ENCODE peak calls at places on chromosomes 7 and 10, in eight cellular contexts. G, R, E, H, X, Q, B and T are unnamed samples.

GRCh38 chr7:154841731-154842331 is 161.1 kb downstream of the PAXIP1 start:
- DNase-seq in G (no peak), R (no peak), E (no peak), H (no peak), X (no peak), Q (no peak), B (peak), T (no peak)

GRCh38 chr10:50421026-50421719 is 169.9 kb upstream of the ASAH2 start:
- DNase-seq in G (no peak), R (peak), E (peak), H (no peak), X (no peak), Q (peak), B (peak), T (peak)

GRCh38 chr7:99365318-99366141 is 9.0 kb upstream of the ARPC1B start:
- DNase-seq in G (no peak), R (peak), E (peak), H (no peak), X (no peak), Q (no peak), B (peak), T (no peak)

GRCh38 chr7:104341545-104341944 is 13.1 kb downstream of the LHFPL3 start:
- DNase-seq in G (no peak), R (peak), E (no peak), H (no peak), X (no peak), Q (no peak), B (peak), T (no peak)

GRCh38 chr10:79376078-79376628 is 28.9 kb downstream of the PPIF start:
- DNase-seq in G (peak), R (peak), E (no peak), H (no peak), X (no peak), Q (no peak), B (no peak), T (no peak)

GRCh38 chr7:135291809-135292253 is 58.2 kb downstream of the STRA8 start:
- DNase-seq in G (no peak), R (no peak), E (no peak), H (peak), X (peak), Q (peak), B (no peak), T (no peak)

GRCh38 chr10:52703451-52703850 is 69.1 kb downstream of the MBL2 start:
- DNase-seq in G (no peak), R (no peak), E (no peak), H (no peak), X (no peak), Q (no peak), B (no peak), T (no peak)

GRCh38 chr10:99372546-99373271 is 43.6 kb downstream of the CNNM1 start:
- DNase-seq in G (no peak), R (no peak), E (no peak), H (peak), X (peak), Q (peak), B (no peak), T (no peak)

GRCh38 chr7:158933468-158934139 is 77.2 kb downstream of the DYNC2I1 start:
- DNase-seq in G (no peak), R (no peak), E (no peak), H (no peak), X (no peak), Q (no peak), B (no peak), T (no peak)

GRCh38 chr7:117281562-117281961 is 41.3 kb downstream of the WNT2 start:
- DNase-seq in G (no peak), R (no peak), E (no peak), H (peak), X (peak), Q (no peak), B (no peak), T (no peak)

GRCh38 chr7:17645500-17645899 is 294.8 kb downstream of the SNX13 start:
- DNase-seq in G (no peak), R (no peak), E (no peak), H (no peak), X (no peak), Q (no peak), B (no peak), T (no peak)

GRCh38 chr7:116772423-116772852 is 89.9 kb upstream of the CAPZA2 start:
- DNase-seq in G (no peak), R (no peak), E (no peak), H (peak), X (peak), Q (peak), B (no peak), T (no peak)

GRCh38 chr10:100743626-100744135 is 1.7 kb upstream of the PAX2 start:
- DNase-seq in G (peak), R (peak), E (peak), H (peak), X (peak), Q (peak), B (peak), T (peak)

GRCh38 chr7:2245883-2246679 is 4.1 kb downstream of the NUDT1 start:
- DNase-seq in G (no peak), R (no peak), E (no peak), H (no peak), X (no peak), Q (peak), B (no peak), T (no peak)

GRCh38 chr7:131131746-131132431 is 195.8 kb upstream of the MKLN1 start:
- DNase-seq in G (no peak), R (no peak), E (no peak), H (no peak), X (no peak), Q (no peak), B (no peak), T (no peak)

GRCh38 chr10:75660833-75661232 is 229.4 kb downstream of the LRMDA start:
- DNase-seq in G (no peak), R (no peak), E (no peak), H (no peak), X (peak), Q (no peak), B (no peak), T (no peak)

GRCh38 chr10:34522542-34522941 is 292.6 kb downstream of the PARD3 start:
- DNase-seq in G (no peak), R (peak), E (no peak), H (peak), X (no peak), Q (peak), B (peak), T (no peak)

GRCh38 chr7:80225361-80225760 is 90.7 kb downstream of the GNAI1 start:
- DNase-seq in G (no peak), R (no peak), E (no peak), H (peak), X (peak), Q (no peak), B (no peak), T (no peak)

GRCh38 chr10:10792681-10793080 is 225.0 kb upstream of the CELF2 start:
- DNase-seq in G (no peak), R (no peak), E (no peak), H (peak), X (peak), Q (peak), B (peak), T (no peak)

GRCh38 chr10:77350711-77351119 is 286.9 kb downstream of the KCNMA1 start:
- DNase-seq in G (peak), R (peak), E (no peak), H (peak), X (peak), Q (peak), B (no peak), T (peak)

GRCh38 chr7:131190581-131190980 is 137.1 kb upstream of the MKLN1 start:
- DNase-seq in G (no peak), R (no peak), E (no peak), H (no peak), X (no peak), Q (no peak), B (no peak), T (no peak)

GRCh38 chr7:133056370-133057238 is 25.3 kb downstream of the CHCHD3 start:
- DNase-seq in G (no peak), R (no peak), E (no peak), H (no peak), X (no peak), Q (no peak), B (no peak), T (no peak)

GRCh38 chr10:16894834-16895233 is 77.6 kb upstream of the RSU1 start:
- DNase-seq in G (no peak), R (no peak), E (no peak), H (peak), X (no peak), Q (no peak), B (no peak), T (no peak)

GRCh38 chr7:155136619-155137243 is 66.6 kb downstream of the HTR5A start:
- DNase-seq in G (no peak), R (no peak), E (no peak), H (no peak), X (no peak), Q (no peak), B (no peak), T (no peak)

GRCh38 chr7:87816389-87816788 is 59.8 kb downstream of the SLC25A40 start:
- DNase-seq in G (no peak), R (no peak), E (no peak), H (no peak), X (no peak), Q (no peak), B (no peak), T (no peak)

GRCh38 chr7:46940178-46940577 is 641.7 kb downstream of the TNS3 start:
- DNase-seq in G (no peak), R (no peak), E (no peak), H (no peak), X (no peak), Q (no peak), B (no peak), T (no peak)

GRCh38 chr7:101129603-101130117 is 2.8 kb downstream of the SERPINE1 start:
- DNase-seq in G (no peak), R (no peak), E (no peak), H (no peak), X (no peak), Q (no peak), B (no peak), T (no peak)

GRCh38 chr7:101125989-101126650 is 784 bp upstream of the SERPINE1 start:
- DNase-seq in G (peak), R (no peak), E (no peak), H (peak), X (peak), Q (peak), B (no peak), T (no peak)

GRCh38 chr7:101126651-101127459 is at the start of gene SERPINE1:
- DNase-seq in G (peak), R (no peak), E (peak), H (peak), X (peak), Q (peak), B (peak), T (peak)

GRCh38 chr7:101127460-101128039 is 646 bp downstream of the SERPINE1 start:
- DNase-seq in G (no peak), R (no peak), E (no peak), H (peak), X (no peak), Q (no peak), B (no peak), T (no peak)

DNA sequence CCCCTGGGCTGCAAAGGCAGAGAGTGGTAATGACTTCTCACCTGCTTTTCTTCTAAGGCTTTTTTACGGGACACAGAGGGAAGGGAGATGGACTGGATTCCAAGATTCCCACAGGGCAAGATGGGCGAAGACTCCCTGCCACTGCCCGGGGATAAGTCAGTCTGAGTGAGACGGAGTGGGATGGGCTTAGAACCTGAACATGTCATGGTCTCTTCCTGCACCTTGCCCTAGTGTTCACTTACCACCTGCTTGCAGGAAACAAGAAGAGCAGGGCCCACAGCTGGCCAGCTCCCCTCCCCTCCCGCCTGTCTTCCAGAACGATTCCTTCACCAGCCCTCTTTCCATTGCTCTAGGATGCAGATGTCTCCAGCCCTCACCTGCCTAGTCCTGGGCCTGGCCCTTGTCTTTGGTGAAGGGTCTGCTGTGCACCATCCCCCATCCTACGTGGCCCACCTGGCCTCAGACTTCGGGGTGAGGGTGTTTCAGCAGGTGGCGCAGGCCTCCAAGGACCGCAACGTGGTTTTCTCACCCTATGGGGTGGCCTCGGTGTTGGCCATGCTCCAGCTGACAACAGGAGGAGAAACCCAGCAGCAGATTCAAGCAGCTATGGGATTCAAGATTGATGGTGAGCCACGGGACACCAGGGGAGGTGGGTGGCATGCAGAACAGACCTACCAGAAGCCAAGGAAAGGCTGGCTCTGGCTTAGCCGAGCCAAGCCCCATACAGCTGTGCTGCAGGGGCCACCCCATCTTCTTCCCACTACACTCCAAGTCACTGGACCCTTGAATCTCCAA is 1.3 kb downstream of the SERPINE1 start:
- DNase-seq in G (no peak), R (no peak), E (no peak), H (peak), X (no peak), Q (peak), B (no peak), T (no peak)
- H3K4me3 ChIP-seq in G (peak), R (no peak), E (no peak), H (peak), X (peak), Q (peak), B (no peak), T (no peak)

GRCh38 chr7:33673029-33673700 is 232.2 kb upstream of the BMPER start:
- DNase-seq in G (no peak), R (no peak), E (no peak), H (no peak), X (no peak), Q (no peak), B (peak), T (no peak)
- TF ChIP-seq CTCF in G (no peak), R (no peak), E (no peak), H (no peak), X (no peak), Q (peak), B (peak), T (no peak)

GRCh38 chr7:12418452-12418851 is 14.8 kb upstream of the VWDE start:
- DNase-seq in G (no peak), R (no peak), E (no peak), H (no peak), X (no peak), Q (no peak), B (no peak), T (no peak)

GRCh38 chr7:12422449-12423320 is 19.0 kb upstream of the VWDE start:
- DNase-seq in G (no peak), R (no peak), E (no peak), H (no peak), X (no peak), Q (peak), B (no peak), T (no peak)

GRCh38 chr7:12423355-12423994 is 19.8 kb upstream of the VWDE start:
- DNase-seq in G (no peak), R (no peak), E (no peak), H (peak), X (peak), Q (peak), B (no peak), T (no peak)

GRCh38 chr7:12423995-12424745 is 20.5 kb upstream of the VWDE start:
- DNase-seq in G (no peak), R (no peak), E (no peak), H (no peak), X (peak), Q (no peak), B (no peak), T (no peak)
- H3K4me3 ChIP-seq in G (no peak), R (no peak), E (no peak), H (no peak), X (no peak), Q (peak), B (no peak), T (no peak)

GRCh38 chr7:7352845-7353244 is 170.5 kb downstream of the C1GALT1 start:
- DNase-seq in G (no peak), R (no peak), E (no peak), H (no peak), X (no peak), Q (no peak), B (no peak), T (no peak)
- TF ChIP-seq CTCF in G (no peak), R (peak), E (no peak), H (no peak), X (no peak), Q (no peak), B (peak), T (peak)

GRCh38 chr10:62233494-62234283 is 35.0 kb downstream of the RTKN2 start:
- DNase-seq in G (no peak), R (no peak), E (no peak), H (peak), X (peak), Q (peak), B (no peak), T (no peak)
- H3K4me3 ChIP-seq in G (no peak), R (no peak), E (no peak), H (no peak), X (no peak), Q (no peak), B (no peak), T (no peak)

DNA sequence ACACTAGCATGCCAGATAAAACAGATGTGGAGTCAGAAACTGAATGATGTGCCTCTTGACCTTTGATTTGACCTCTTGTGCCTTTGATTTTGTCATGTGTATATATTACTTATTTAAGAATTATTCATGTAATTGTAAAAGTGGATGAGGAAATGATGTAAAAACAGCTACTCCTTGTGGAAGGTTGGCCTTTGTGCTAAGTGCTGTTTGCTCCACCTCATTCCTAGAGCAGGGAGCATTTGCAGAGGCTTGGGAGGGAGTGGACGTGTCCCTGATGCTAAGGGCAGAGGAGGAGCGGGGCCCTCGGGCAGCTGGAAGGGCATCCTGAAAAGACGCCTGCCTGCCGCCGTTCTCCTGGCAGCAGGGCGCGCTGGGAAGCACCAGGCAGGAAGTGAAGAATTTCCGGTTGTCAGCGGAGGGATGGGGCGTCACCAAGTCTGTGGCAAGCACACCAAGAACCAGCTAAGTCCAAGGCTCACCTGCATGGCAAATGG is 197.6 kb upstream of the ZNF32 start:
- DNase-seq in G (no peak), R (no peak), E (no peak), H (peak), X (peak), Q (peak), B (no peak), T (no peak)
- TF ChIP-seq CTCF in G (no peak), R (no peak), E (no peak), H (peak), X (no peak), Q (peak), B (no peak), T (no peak)

GRCh38 chr10:123393170-123393569 is 239.0 kb downstream of the BUB3 start:
- DNase-seq in G (no peak), R (no peak), E (no peak), H (no peak), X (no peak), Q (no peak), B (no peak), T (no peak)
- H3K4me3 ChIP-seq in G (no peak), R (no peak), E (no peak), H (no peak), X (no peak), Q (no peak), B (no peak), T (no peak)